ENCODE peak calls at places on chromosomes 11 and 22, in seven cellular contexts. One of them, this sample, is unnamed.

GRCh38 chr11:72969894-72970335 is 155.7 kb downstream of the ATG16L2 start:
- DNase-seq in mesendoderm: no peak
- DNase-seq in IMR-90: peak
- DNase-seq in neuronal stem cell: no peak
- DNase-seq in mesenchymal stem cell: peak
- DNase-seq in H1: no peak
- DNase-seq in trophoblast cell: peak
- DNase-seq in this sample: no peak

GRCh38 chr11:119206512-119207299 is 567 bp downstream of the CBL start:
- DNase-seq in mesendoderm: peak
- DNase-seq in IMR-90: no peak
- DNase-seq in neuronal stem cell: peak
- DNase-seq in mesenchymal stem cell: peak
- DNase-seq in H1: peak
- DNase-seq in trophoblast cell: peak
- DNase-seq in this sample: peak

GRCh38 chr11:93573184-93573583 is 30.0 kb upstream of the SMCO4 start:
- DNase-seq in mesendoderm: no peak
- DNase-seq in IMR-90: no peak
- DNase-seq in neuronal stem cell: no peak
- DNase-seq in mesenchymal stem cell: no peak
- DNase-seq in H1: no peak
- DNase-seq in trophoblast cell: no peak
- DNase-seq in this sample: no peak

GRCh38 chr22:33570110-33570509 is 350.2 kb downstream of the LARGE1 start:
- DNase-seq in mesendoderm: peak
- DNase-seq in IMR-90: no peak
- DNase-seq in neuronal stem cell: no peak
- DNase-seq in mesenchymal stem cell: no peak
- DNase-seq in H1: no peak
- DNase-seq in trophoblast cell: no peak
- DNase-seq in this sample: no peak

GRCh38 chr11:86040919-86041318 is 28.0 kb downstream of the PICALM start:
- DNase-seq in mesendoderm: no peak
- DNase-seq in IMR-90: no peak
- DNase-seq in neuronal stem cell: no peak
- DNase-seq in mesenchymal stem cell: no peak
- DNase-seq in H1: no peak
- DNase-seq in trophoblast cell: no peak
- DNase-seq in this sample: no peak

GRCh38 chr22:36411589-36412258 is 24.0 kb upstream of the MYH9 start:
- DNase-seq in mesendoderm: no peak
- DNase-seq in IMR-90: no peak
- DNase-seq in neuronal stem cell: no peak
- DNase-seq in mesenchymal stem cell: no peak
- DNase-seq in H1: no peak
- DNase-seq in trophoblast cell: no peak
- DNase-seq in this sample: no peak

GRCh38 chr11:85164743-85165142 is 462.4 kb downstream of the DLG2 start:
- DNase-seq in mesendoderm: no peak
- DNase-seq in IMR-90: no peak
- DNase-seq in neuronal stem cell: no peak
- DNase-seq in mesenchymal stem cell: no peak
- DNase-seq in H1: no peak
- DNase-seq in trophoblast cell: no peak
- DNase-seq in this sample: no peak

GRCh38 chr22:40332319-40332781 is 13.9 kb upstream of the ADSL start:
- DNase-seq in mesendoderm: peak
- DNase-seq in IMR-90: peak
- DNase-seq in neuronal stem cell: no peak
- DNase-seq in mesenchymal stem cell: peak
- DNase-seq in H1: no peak
- DNase-seq in trophoblast cell: peak
- DNase-seq in this sample: no peak

GRCh38 chr22:24424001-24424900 is 3.1 kb upstream of the ADORA2A start:
- DNase-seq in mesendoderm: no peak
- DNase-seq in IMR-90: no peak
- DNase-seq in neuronal stem cell: no peak
- DNase-seq in mesenchymal stem cell: no peak
- DNase-seq in H1: peak
- DNase-seq in trophoblast cell: peak
- DNase-seq in this sample: no peak

GRCh38 chr11:6992457-6993431 is 27.4 kb downstream of the ZNF214 start:
- DNase-seq in mesendoderm: no peak
- DNase-seq in IMR-90: peak
- DNase-seq in neuronal stem cell: no peak
- DNase-seq in mesenchymal stem cell: peak
- DNase-seq in H1: no peak
- DNase-seq in trophoblast cell: peak
- DNase-seq in this sample: no peak

GRCh38 chr11:70836071-70836470 is 416.3 kb downstream of the SHANK2 start:
- DNase-seq in mesendoderm: no peak
- DNase-seq in IMR-90: no peak
- DNase-seq in neuronal stem cell: no peak
- DNase-seq in mesenchymal stem cell: no peak
- DNase-seq in H1: no peak
- DNase-seq in trophoblast cell: no peak
- DNase-seq in this sample: no peak

GRCh38 chr11:43806976-43807375 is 73.7 kb upstream of the ALKBH3 start:
- DNase-seq in mesendoderm: no peak
- DNase-seq in IMR-90: no peak
- DNase-seq in neuronal stem cell: no peak
- DNase-seq in mesenchymal stem cell: no peak
- DNase-seq in H1: no peak
- DNase-seq in trophoblast cell: no peak
- DNase-seq in this sample: no peak
- H3K4ac ChIP-seq in mesendoderm: no peak
- H3K4ac ChIP-seq in IMR-90: no peak
- H3K4ac ChIP-seq in neuronal stem cell: no peak
- H3K4ac ChIP-seq in mesenchymal stem cell: no peak
- H3K4ac ChIP-seq in H1: no peak
- H3K4ac ChIP-seq in trophoblast cell: no peak
- H3K4ac ChIP-seq in this sample: no peak

GRCh38 chr11:963852-964251 is 38.2 kb downstream of the AP2A2 start:
- DNase-seq in mesendoderm: no peak
- DNase-seq in IMR-90: no peak
- DNase-seq in neuronal stem cell: no peak
- DNase-seq in mesenchymal stem cell: no peak
- DNase-seq in H1: no peak
- DNase-seq in trophoblast cell: no peak
- DNase-seq in this sample: no peak
- H3K4ac ChIP-seq in mesendoderm: no peak
- H3K4ac ChIP-seq in IMR-90: no peak
- H3K4ac ChIP-seq in neuronal stem cell: no peak
- H3K4ac ChIP-seq in mesenchymal stem cell: no peak
- H3K4ac ChIP-seq in H1: no peak
- H3K4ac ChIP-seq in trophoblast cell: no peak
- H3K4ac ChIP-seq in this sample: no peak

DNA sequence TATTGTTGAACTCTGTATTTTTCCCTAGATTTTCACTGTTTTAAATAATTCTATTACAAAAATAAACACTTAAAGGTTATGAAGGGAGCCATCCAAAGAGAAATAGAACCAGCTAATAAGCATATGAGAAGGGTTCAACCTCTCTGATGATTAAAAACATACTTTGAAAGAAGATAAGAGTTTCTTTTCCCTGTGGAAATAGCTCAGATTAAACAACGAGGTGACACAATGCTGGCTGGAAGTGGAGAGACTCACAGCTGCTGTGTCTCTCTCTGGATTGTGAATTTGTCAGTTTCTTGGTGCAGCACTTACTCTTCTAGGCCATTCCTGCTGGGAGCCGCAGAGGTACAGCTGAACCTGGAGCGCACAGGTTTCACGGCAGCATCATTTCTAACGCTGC is 4.9 kb upstream of the FBLN1 start:
- DNase-seq in mesendoderm: no peak
- DNase-seq in IMR-90: peak
- DNase-seq in neuronal stem cell: no peak
- DNase-seq in mesenchymal stem cell: no peak
- DNase-seq in H1: no peak
- DNase-seq in trophoblast cell: no peak
- DNase-seq in this sample: no peak
- H3K4ac ChIP-seq in mesendoderm: no peak
- H3K4ac ChIP-seq in IMR-90: peak
- H3K4ac ChIP-seq in neuronal stem cell: no peak
- H3K4ac ChIP-seq in mesenchymal stem cell: no peak
- H3K4ac ChIP-seq in H1: no peak
- H3K4ac ChIP-seq in trophoblast cell: no peak
- H3K4ac ChIP-seq in this sample: no peak

GRCh38 chr22:28183078-28183870 is 264.2 kb upstream of the PITPNB start:
- DNase-seq in mesendoderm: no peak
- DNase-seq in IMR-90: no peak
- DNase-seq in neuronal stem cell: no peak
- DNase-seq in mesenchymal stem cell: no peak
- DNase-seq in H1: no peak
- DNase-seq in trophoblast cell: no peak
- DNase-seq in this sample: no peak

GRCh38 chr22:28186641-28187040 is 267.6 kb upstream of the PITPNB start:
- DNase-seq in mesendoderm: no peak
- DNase-seq in IMR-90: no peak
- DNase-seq in neuronal stem cell: no peak
- DNase-seq in mesenchymal stem cell: no peak
- DNase-seq in H1: no peak
- DNase-seq in trophoblast cell: no peak
- DNase-seq in this sample: no peak

GRCh38 chr22:28188480-28188879 is 269.4 kb upstream of the PITPNB start:
- DNase-seq in mesendoderm: peak
- DNase-seq in IMR-90: no peak
- DNase-seq in neuronal stem cell: peak
- DNase-seq in mesenchymal stem cell: no peak
- DNase-seq in H1: peak
- DNase-seq in trophoblast cell: no peak
- DNase-seq in this sample: peak

GRCh38 chr22:28185130-28185529 is 266.1 kb upstream of the PITPNB start:
- DNase-seq in mesendoderm: no peak
- DNase-seq in IMR-90: no peak
- DNase-seq in neuronal stem cell: no peak
- DNase-seq in mesenchymal stem cell: no peak
- DNase-seq in H1: no peak
- DNase-seq in trophoblast cell: no peak
- DNase-seq in this sample: no peak

DNA sequence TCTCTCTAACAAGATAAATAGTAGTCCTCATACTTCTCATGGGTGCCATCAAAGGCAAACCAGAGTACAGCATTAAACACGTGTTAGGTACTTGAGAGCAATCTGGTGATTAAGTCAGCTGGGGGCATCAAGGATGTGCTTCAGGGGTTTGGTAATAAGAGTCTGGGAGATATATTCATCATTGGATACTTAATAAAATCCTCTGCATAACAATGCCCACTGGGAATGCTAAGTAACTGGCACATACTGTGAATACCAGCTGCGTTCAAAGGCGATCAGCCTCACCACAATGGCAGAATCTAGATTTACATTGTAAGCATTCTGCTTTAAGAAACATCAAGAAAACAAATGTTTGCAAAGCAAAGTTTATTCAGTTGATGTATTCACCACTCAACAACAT is 268.6 kb upstream of the PITPNB start:
- DNase-seq in mesendoderm: peak
- DNase-seq in IMR-90: no peak
- DNase-seq in neuronal stem cell: no peak
- DNase-seq in mesenchymal stem cell: no peak
- DNase-seq in H1: no peak
- DNase-seq in trophoblast cell: no peak
- DNase-seq in this sample: no peak
- H3K4ac ChIP-seq in mesendoderm: no peak
- H3K4ac ChIP-seq in IMR-90: no peak
- H3K4ac ChIP-seq in neuronal stem cell: no peak
- H3K4ac ChIP-seq in mesenchymal stem cell: no peak
- H3K4ac ChIP-seq in H1: no peak
- H3K4ac ChIP-seq in trophoblast cell: no peak
- H3K4ac ChIP-seq in this sample: no peak